ENCODE peak calls at places on chromosome 2, in nine cellular contexts. T is cardiac muscle cell; H is foreskin fibroblast; W is psoas muscle; N is bronchial epithelial cell; U is uterus; R is CD8-positive, alpha-beta T cell; A is A549; G is kidney. C is an unnamed sample.

GRCh38 chr2:135066710-135067109 is 14.6 kb downstream of the RAB3GAP1 start:
- DNase-seq in T (no peak), N (peak), U (no peak), G (no peak), W (no peak), R (no peak), H (peak), A (no peak), C (no peak)

GRCh38 chr2:38835015-38835601 is 40.6 kb downstream of the DHX57 start:
- DNase-seq in T (peak), U (no peak), R (no peak), H (no peak), W (no peak), G (no peak), N (peak), A (no peak), C (no peak)

GRCh38 chr2:198692907-198693510 is 764.7 kb downstream of the SATB2 start:
- DNase-seq in N (no peak), U (no peak), H (no peak), G (no peak), T (no peak), R (no peak), W (no peak), A (no peak), C (no peak)

GRCh38 chr2:71417300-71418202 is 35.8 kb upstream of the DYSF start:
- DNase-seq in G (no peak), A (peak), W (no peak), H (no peak), T (peak), U (no peak), R (no peak), N (peak), C (no peak)

GRCh38 chr2:191818133-191818532 is 28.8 kb downstream of the CAVIN2 start:
- DNase-seq in N (no peak), R (no peak), A (no peak), U (no peak), W (no peak), G (no peak), T (no peak), H (no peak), C (no peak)

GRCh38 chr2:47223980-47224379 is 68.9 kb upstream of the STPG4 start:
- DNase-seq in U (no peak), G (no peak), N (no peak), T (peak), A (no peak), W (no peak), H (no peak), R (no peak), C (no peak)

GRCh38 chr2:240991378-240992263 is 6.8 kb upstream of the SNED1 start:
- DNase-seq in H (peak), T (no peak), G (peak), R (no peak), W (peak), N (peak), U (peak), A (peak), C (peak)

GRCh38 chr2:37896319-37896718 is 28.8 kb upstream of the RMDN2 start:
- DNase-seq in H (no peak), G (no peak), W (no peak), N (no peak), R (no peak), A (no peak), T (no peak), U (no peak), C (no peak)

DNA sequence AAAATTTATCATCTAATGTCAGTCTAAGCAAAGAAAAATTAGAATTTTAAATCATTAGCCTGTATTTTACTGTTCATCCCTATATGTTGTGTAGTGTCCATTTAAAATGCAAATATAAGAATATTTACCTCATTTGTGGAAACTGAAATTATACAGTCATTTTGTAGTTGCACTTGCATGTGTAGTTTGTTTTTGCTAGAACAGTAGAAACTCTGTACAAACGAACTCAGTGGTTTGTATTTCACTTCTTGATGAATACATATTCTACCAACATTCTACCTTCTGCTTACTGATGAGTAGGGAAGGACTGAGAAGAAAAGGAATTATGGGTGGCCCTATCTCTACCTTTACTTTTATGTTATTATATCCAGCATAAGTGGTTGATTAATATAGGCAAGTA is 29.7 kb downstream of the BMPR2 start:
- DNase-seq in G (no peak), H (no peak), A (no peak), U (no peak), R (no peak), N (no peak), W (no peak), T (no peak), C (no peak)
- H3K4me3 ChIP-seq in G (no peak), H (no peak), A (no peak), U (no peak), R (no peak), N (no peak), W (no peak), T (no peak), C (no peak)

GRCh38 chr2:121904656-121905055 is 149.2 kb downstream of the TSN start:
- DNase-seq in R (no peak), N (no peak), H (no peak), U (no peak), A (no peak), G (no peak), W (no peak), T (no peak), C (no peak)

GRCh38 chr2:121903037-121903689 is 147.7 kb downstream of the TSN start:
- DNase-seq in R (no peak), N (no peak), U (no peak), W (no peak), G (no peak), T (no peak), H (no peak), A (no peak), C (peak)

GRCh38 chr2:121900391-121900790 is 144.9 kb downstream of the TSN start:
- DNase-seq in A (no peak), W (no peak), R (no peak), G (no peak), T (no peak), H (no peak), N (no peak), U (no peak), C (no peak)

GRCh38 chr2:121902616-121903015 is 147.2 kb downstream of the TSN start:
- DNase-seq in A (no peak), R (no peak), W (no peak), T (no peak), G (no peak), U (no peak), N (no peak), H (no peak), C (no peak)

GRCh38 chr2:121902171-121902591 is 146.7 kb downstream of the TSN start:
- DNase-seq in T (no peak), A (no peak), W (no peak), H (no peak), N (no peak), G (no peak), U (peak), R (no peak), C (peak)
- TF ChIP-seq CTCF in T (peak), A (no peak), W (no peak), H (no peak), N (no peak), G (no peak), U (no peak), R (no peak), C (no peak)

DNA sequence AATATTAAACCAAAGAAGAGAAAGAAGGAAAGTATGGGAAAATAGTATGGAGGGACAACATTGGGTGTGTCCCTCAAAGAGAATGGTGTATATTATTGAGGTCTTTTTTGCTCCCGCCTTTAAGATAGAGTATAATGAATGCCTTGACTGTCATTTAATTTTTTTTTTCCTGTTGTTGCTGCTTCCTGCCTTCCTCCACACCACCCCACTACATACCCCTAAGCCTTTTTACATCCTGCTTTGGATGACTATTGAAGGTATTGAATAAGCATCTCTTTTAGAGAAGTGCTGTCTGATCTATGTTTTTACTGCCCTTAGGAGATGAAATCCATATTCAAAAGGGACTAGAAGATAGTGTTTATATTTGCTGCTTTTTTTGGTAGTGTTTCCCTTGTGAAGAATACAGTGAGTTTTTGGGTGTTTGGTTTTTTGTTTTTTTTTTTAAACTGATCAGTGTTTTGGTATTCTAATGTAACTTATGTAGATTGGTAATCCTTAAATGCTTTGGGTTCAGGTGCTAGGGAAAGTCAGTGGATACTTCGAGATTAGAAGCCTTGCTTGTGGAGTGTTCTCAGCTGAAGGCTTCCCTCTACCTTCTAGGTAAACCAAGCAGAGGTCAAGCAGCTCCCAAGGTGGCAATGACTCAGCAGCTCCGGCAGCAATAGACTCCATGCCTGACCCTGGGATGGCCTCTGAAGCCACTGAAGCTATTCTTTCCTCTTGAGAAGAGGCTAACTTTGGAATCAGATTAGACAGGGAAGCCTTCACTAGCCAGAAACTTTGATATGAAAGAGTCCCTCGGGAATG is 5.0 kb downstream of the FZD7 start:
- DNase-seq in N (peak), G (no peak), W (peak), R (no peak), H (peak), A (peak), U (no peak), T (peak), C (no peak)
- H3K4me3 ChIP-seq in N (no peak), G (peak), W (peak), R (no peak), H (peak), A (no peak), U (no peak), T (peak), C (no peak)

GRCh38 chr2:36333350-36334012 is 22.1 kb upstream of the CRIM1 start:
- DNase-seq in N (peak), T (peak), G (no peak), W (no peak), R (no peak), H (no peak), U (no peak), A (no peak), C (no peak)
- TF ChIP-seq CTCF in N (no peak), T (no peak), G (no peak), W (no peak), R (no peak), H (no peak), U (no peak), A (peak), C (no peak)

GRCh38 chr2:239381709-239382134 is 19.1 kb downstream of the HDAC4 start:
- DNase-seq in W (no peak), U (no peak), T (no peak), H (no peak), A (no peak), N (no peak), R (no peak), G (no peak), C (no peak)

GRCh38 chr2:239382384-239382880 is 18.4 kb downstream of the HDAC4 start:
- DNase-seq in W (no peak), G (peak), H (no peak), A (no peak), U (no peak), T (no peak), R (no peak), N (no peak), C (no peak)

GRCh38 chr2:239379641-239380170 is 21.1 kb downstream of the HDAC4 start:
- DNase-seq in W (no peak), G (peak), H (no peak), N (no peak), R (no peak), U (no peak), T (no peak), A (no peak), C (no peak)

GRCh38 chr2:239378918-239379640 is 21.7 kb downstream of the HDAC4 start:
- DNase-seq in N (no peak), R (no peak), A (no peak), G (peak), T (no peak), H (no peak), U (no peak), W (no peak), C (no peak)

DNA sequence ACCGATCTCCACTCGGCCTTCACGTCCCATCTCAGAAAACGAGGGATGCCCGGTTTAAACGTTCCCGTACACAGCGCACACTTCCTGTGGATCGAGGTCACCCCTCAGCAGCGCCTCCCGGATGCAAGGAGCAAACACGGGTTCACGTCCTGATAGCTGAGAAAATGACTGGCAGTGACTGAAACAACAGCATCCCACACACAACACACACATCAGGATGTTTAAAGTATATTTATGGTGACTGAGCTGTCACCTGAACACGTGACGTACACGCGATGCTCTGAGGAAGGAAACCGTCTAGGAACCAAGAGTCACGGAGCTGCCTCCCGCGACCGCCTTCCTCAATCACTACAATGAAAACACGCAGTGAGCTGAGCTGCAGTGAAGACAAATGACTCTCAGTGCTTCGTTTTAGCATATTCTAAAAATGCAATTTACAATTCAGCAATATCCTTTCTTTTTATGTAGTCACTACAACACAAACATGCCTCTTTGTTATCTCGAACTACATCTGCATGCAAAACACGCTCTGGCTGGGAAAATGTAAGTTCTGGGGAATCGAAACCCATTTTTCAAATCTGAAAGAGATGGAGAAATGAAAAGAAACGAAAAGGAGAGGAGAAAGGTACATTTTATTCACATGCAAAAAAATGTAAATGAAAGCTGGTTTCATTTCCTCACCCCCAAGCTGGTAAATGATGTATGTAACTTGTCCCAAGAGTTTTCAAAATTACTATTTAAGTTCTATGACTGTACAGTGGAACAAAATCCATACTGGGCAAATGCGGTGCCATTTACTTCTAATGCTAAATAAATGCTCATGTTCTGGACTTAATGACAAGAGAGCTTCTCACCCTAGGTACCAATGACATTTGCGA is 19.8 kb downstream of the HDAC4 start:
- DNase-seq in A (no peak), W (no peak), H (no peak), R (peak), U (no peak), N (no peak), T (no peak), G (no peak), C (no peak)
- H3K4me3 ChIP-seq in A (no peak), W (peak), H (no peak), R (peak), U (no peak), N (no peak), T (no peak), G (no peak), C (no peak)

GRCh38 chr2:161165811-161166210 is 5.6 kb downstream of the TANK start:
- DNase-seq in G (no peak), T (no peak), H (no peak), A (no peak), N (no peak), W (no peak), U (no peak), R (no peak), C (no peak)

GRCh38 chr2:161165266-161165665 is 5.0 kb downstream of the TANK start:
- DNase-seq in G (no peak), R (no peak), N (no peak), A (no peak), T (no peak), W (no peak), H (peak), U (no peak), C (no peak)

GRCh38 chr2:161169335-161169734 is 9.1 kb downstream of the TANK start:
- DNase-seq in W (no peak), R (no peak), G (no peak), A (no peak), H (no peak), T (no peak), N (no peak), U (no peak), C (no peak)

GRCh38 chr2:161163438-161163837 is 3.2 kb downstream of the TANK start:
- DNase-seq in G (no peak), H (no peak), R (no peak), N (no peak), A (no peak), U (no peak), T (no peak), W (no peak), C (no peak)

GRCh38 chr2:161166538-161167409 is 6.5 kb downstream of the TANK start:
- DNase-seq in A (no peak), W (no peak), G (no peak), U (no peak), H (no peak), R (peak), T (no peak), N (peak), C (no peak)
- TF ChIP-seq CTCF in A (no peak), W (no peak), G (no peak), U (no peak), H (no peak), R (no peak), T (no peak), N (no peak), C (no peak)

GRCh38 chr2:25286025-25286400 is 55.7 kb downstream of the DNMT3A start:
- DNase-seq in G (peak), W (no peak), H (no peak), N (no peak), R (peak), T (no peak), U (no peak), A (no peak), C (no peak)
- H3K4me3 ChIP-seq in G (no peak), W (no peak), H (no peak), N (no peak), R (peak), T (no peak), U (no peak), A (no peak), C (no peak)

DNA sequence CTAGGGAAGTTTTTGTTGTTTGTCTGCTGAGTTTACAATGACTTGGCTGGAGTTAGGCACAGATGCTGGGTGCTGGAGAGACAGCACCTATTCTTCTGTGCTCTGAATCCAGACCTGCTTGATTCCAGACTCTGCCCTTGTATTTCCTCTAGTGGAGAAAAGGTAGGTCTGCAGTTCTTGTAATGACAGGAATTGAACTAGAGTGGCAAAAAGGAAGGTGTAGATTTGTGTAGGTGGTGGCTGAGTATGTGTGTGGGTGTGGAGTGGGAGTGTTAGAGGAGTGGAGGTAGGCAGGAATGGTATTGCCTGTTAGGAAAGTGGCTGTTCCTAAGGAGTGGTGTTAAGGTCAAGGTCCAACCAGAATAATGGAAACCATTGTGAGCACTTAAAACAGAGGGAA is 71.9 kb upstream of the LYPD6 start:
- DNase-seq in A (no peak), H (no peak), U (no peak), W (no peak), T (no peak), N (peak), G (no peak), R (no peak), C (no peak)
- TF ChIP-seq CTCF in A (no peak), H (no peak), U (no peak), W (no peak), T (no peak), N (no peak), G (no peak), R (no peak), C (no peak)

C was measured in right atrium auricular region.